ENCODE peak calls at places on chromosomes 3 and 15, in ten cellular contexts. J is transverse colon, A is endothelial cell of umbilical vein, R is HCT116, G is breast epithelium, U is sigmoid colon, I is upper lobe of left lung, L is Panc1, X is GM12878, C is prostate gland. P is an unnamed sample.
A peak's percentile ranks its signal among the peaks of the same experiment; 100 is the strongest.

GRCh38 chr15:71651750-71652186 is 158.6 kb upstream of the NR2E3 start:
- DNase-seq in J (peak; percentile 14), A (peak; percentile 64), R (peak; percentile 39), G (no peak), U (no peak), I (no peak), L (peak; percentile 28), X (peak; percentile 12), C (peak; percentile 59), P (no peak)

GRCh38 chr15:101597360-101597928 is 54.7 kb downstream of the TM2D3 start:
- DNase-seq in J (no peak), A (no peak), R (no peak), G (no peak), U (no peak), I (no peak), L (no peak), X (no peak), C (no peak), P (no peak)

GRCh38 chr15:71581406-71581930 is 228.9 kb upstream of the NR2E3 start:
- DNase-seq in J (no peak), A (no peak), R (no peak), G (no peak), U (no peak), I (no peak), L (no peak), X (no peak), C (no peak), P (no peak)

GRCh38 chr3:171358171-171358890 is 101.9 kb downstream of the TNIK start:
- DNase-seq in J (peak; percentile 14), A (peak; percentile 41), R (no peak), G (no peak), U (no peak), I (no peak), L (no peak), X (no peak), C (no peak), P (no peak)

GRCh38 chr3:31952205-31952604 is 28.9 kb downstream of the OSBPL10 start:
- DNase-seq in J (peak; percentile 45), A (no peak), R (no peak), G (no peak), U (no peak), I (no peak), L (no peak), X (no peak), C (no peak), P (peak; percentile 90)

GRCh38 chr3:123475786-123476185 is 26.9 kb upstream of the ADCY5 start:
- DNase-seq in J (no peak), A (no peak), R (no peak), G (no peak), U (no peak), I (no peak), L (no peak), X (no peak), C (no peak), P (peak; percentile 39)

GRCh38 chr3:106004137-106004600 is 135.4 kb upstream of the CBLB start:
- DNase-seq in J (no peak), A (peak; percentile 40), R (no peak), G (no peak), U (no peak), I (no peak), L (no peak), X (no peak), C (no peak), P (no peak)

GRCh38 chr3:78660958-78661357 is 1106.8 kb downstream of the ROBO1 start:
- DNase-seq in J (no peak), A (no peak), R (no peak), G (no peak), U (no peak), I (no peak), L (no peak), X (no peak), C (no peak), P (no peak)

GRCh38 chr3:81723732-81724313 is 37.6 kb downstream of the GBE1 start:
- DNase-seq in J (no peak), A (peak; percentile 78), R (no peak), G (no peak), U (no peak), I (no peak), L (no peak), X (no peak), C (no peak), P (no peak)

GRCh38 chr3:49707113-49707480 is 12.4 kb downstream of the AMIGO3 start:
- DNase-seq in J (no peak), A (no peak), R (no peak), G (no peak), U (no peak), I (no peak), L (no peak), X (no peak), C (no peak), P (no peak)

GRCh38 chr3:11300970-11301369 is 28.8 kb downstream of the ATG7 start:
- DNase-seq in J (no peak), A (no peak), R (no peak), G (no peak), U (no peak), I (peak; percentile 40), L (no peak), X (peak; percentile 46), C (no peak), P (no peak)

GRCh38 chr3:41304603-41305002 is 105.3 kb downstream of the CTNNB1 start:
- DNase-seq in J (no peak), A (peak; percentile 61), R (no peak), G (no peak), U (no peak), I (no peak), L (no peak), X (no peak), C (peak; percentile 17), P (no peak)

GRCh38 chr3:139187648-139188047 is 143.0 kb upstream of the PRR23C start:
- DNase-seq in J (no peak), A (no peak), R (no peak), G (no peak), U (no peak), I (no peak), L (no peak), X (no peak), C (no peak), P (no peak)

GRCh38 chr3:4751057-4752051 is 227.9 kb upstream of the BHLHE40 start:
- DNase-seq in J (no peak), A (peak; percentile 92), R (no peak), G (no peak), U (no peak), I (no peak), L (no peak), X (no peak), C (no peak), P (no peak)
- TF ChIP-seq POLR2AphosphoS5 in J (no peak), A (no peak), R (no peak), G (peak; percentile 30), U (peak; percentile 49), I (peak; percentile 13), L (no peak), X (peak; percentile 92), C (peak; percentile 68), P (no peak)

DNA sequence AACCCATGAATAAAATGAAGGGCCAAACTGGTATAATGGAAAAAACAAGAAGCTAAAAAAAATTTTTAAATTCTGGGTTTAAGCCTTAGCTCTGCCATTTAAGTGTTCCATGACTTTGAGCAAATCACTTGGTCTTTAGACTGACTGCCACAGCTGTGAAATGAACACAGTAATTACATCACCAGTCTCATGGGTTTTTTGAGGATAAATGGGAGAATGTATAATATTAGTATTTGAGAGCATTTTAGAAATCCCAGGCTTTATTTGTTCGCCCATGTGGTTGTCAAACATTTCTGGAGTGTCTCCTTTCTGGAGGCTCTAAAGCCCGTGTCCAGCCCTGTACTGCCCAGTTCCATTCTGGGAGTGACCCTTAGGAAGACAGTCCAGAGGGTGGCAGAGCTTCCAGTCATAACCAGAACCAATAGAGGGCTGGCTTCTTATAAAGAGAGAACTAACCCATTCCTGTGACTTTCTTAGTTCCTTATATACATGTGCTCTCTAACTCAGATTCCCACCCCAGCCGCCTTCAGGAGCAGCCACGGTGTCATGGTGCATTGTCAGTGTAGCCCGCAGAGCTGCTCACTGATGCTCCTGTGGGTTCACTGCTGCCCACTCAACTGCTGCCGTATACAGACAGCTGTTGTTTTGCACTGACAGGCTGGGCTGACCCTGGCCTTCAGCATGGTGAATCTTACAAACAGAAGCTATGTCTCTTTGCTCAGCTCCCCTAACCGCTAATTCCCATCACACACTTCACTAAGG is 44.7 kb downstream of the BOC start:
- DNase-seq in J (no peak), A (no peak), R (no peak), G (no peak), U (no peak), I (no peak), L (no peak), X (no peak), C (no peak), P (no peak)
- H3K27ac ChIP-seq in J (no peak overlapping the region), A (no peak overlapping the region), R (no peak overlapping the region), G (peak overlapping the region; percentile 92), U (peak overlapping the region; percentile 65), I (no peak overlapping the region), L (no peak overlapping the region), X (no peak overlapping the region), C (no peak overlapping the region), P (no peak overlapping the region)

DNA sequence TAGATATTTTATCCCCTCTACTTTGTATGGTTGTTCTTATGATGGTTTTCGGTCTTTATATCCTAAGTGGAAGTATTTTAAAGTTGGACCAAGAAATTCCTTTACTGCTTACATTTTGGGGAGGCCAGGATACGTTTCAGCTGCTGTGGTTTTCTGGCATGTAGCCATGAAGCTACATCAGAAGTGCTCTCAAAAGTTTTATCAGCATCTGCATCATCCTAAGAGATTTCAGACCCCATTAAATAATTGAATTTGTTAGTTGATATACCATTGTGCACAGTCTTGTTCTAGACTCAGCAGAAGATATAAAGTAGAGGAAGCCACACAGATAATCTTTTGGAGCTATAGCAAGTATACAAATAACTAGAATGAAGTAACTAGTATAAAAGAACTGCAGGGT is 50.0 kb upstream of the SKOR1 start:
- DNase-seq in J (no peak), A (no peak), R (no peak), G (no peak), U (no peak), I (no peak), L (no peak), X (no peak), C (no peak), P (no peak)
- H3K4me1 ChIP-seq in J (no peaks in the 10 kb centered on the region), A (no peaks in the 10 kb centered on the region), R (no peaks in the 10 kb centered on the region), G (no peaks in the 10 kb centered on the region), U (no peaks in the 10 kb centered on the region), I (no peaks in the 10 kb centered on the region), L (no peaks in the 10 kb centered on the region), X (no peaks in the 10 kb centered on the region), C (no peaks in the 10 kb centered on the region), P (peaks cover 23% of the 10 kb centered on the region)

DNA sequence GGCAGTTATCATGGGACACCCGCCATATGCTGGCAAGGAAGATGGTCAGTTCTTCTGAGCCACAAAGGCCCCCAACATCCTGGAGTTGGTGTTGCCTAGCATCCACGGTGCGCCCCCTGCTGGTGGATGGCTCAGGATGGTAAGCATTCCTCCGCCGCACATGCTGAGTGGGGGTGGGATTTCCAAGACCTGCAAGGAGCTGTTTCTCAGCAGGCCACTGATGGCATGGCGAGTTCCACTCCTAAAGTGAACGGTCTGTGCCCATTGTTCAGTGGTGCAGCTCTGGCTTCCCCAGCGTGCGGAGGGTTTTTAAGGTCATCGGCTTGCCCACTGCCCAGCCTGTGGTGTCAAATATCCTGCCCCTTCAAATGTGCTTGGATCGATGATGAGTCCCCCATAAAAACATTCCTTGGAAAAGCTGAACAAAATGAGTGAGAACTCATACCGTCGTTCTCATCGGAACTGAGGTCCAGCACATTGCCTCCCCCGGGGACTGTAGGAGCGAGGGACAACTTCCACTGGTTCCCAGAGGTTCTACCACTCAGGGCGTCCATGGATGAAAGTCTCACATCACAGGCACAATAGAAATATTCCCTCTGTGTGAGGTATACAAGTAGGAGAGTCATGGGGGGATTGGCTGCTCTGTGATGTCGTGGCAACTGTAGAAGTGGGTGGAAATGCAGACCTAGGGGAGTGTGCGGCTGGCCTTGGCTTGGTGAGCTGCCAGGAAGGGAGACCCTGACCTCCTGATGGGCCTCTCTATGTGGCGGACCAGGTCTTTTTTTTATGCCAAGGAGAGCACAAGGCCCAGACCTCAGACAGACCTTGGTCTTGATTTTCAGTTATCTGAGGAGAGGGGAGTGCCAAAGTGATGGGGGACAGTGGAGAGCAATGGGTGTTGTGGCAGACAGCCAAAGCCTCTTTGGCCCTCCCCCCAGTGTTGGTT is 102.0 kb downstream of the SNRPN start:
- DNase-seq in J (no peak), A (no peak), R (no peak), G (peak; percentile 7), U (no peak), I (peak; percentile 11), L (no peak), X (no peak), C (no peak), P (peak; percentile 63)
- TF ChIP-seq POLR2AphosphoS5 in J (no peak), A (no peak), R (no peak), G (no peak), U (no peak), I (no peak), L (no peak), X (no peak), C (no peak), P (no peak)

P was measured in spleen.